ENCODE peak calls at places on chromosomes 16 and 17, in ten cellular contexts. One of them, this sample, is unnamed.

GRCh38 chr17:31171711-31172110 is 76.9 kb downstream of the NF1 start:
- DNase-seq in thoracic aorta: no peak
- DNase-seq in esophagus squamous epithelium: no peak
- DNase-seq in IMR-90: peak; percentile 50
- DNase-seq in OCI-LY7: no peak
- DNase-seq in mucosa of descending colon: no peak
- DNase-seq in A673: no peak
- DNase-seq in ovary: no peak
- DNase-seq in fibroblast of lung: peak; percentile 10
- DNase-seq in testis: no peak
- DNase-seq in this sample: no peak

GRCh38 chr17:81558941-81559806 is 7.0 kb upstream of the FAAP100 start:
- DNase-seq in esophagus squamous epithelium: no peak
- DNase-seq in thoracic aorta: no peak
- DNase-seq in OCI-LY7: no peak
- DNase-seq in ovary: no peak
- DNase-seq in fibroblast of lung: no peak
- DNase-seq in testis: peak; percentile 29
- DNase-seq in mucosa of descending colon: no peak
- DNase-seq in IMR-90: no peak
- DNase-seq in A673: peak; percentile 83
- DNase-seq in this sample: no peak

GRCh38 chr16:10564591-10564990 is 15.8 kb downstream of the EMP2 start:
- DNase-seq in mucosa of descending colon: no peak
- DNase-seq in testis: no peak
- DNase-seq in fibroblast of lung: no peak
- DNase-seq in A673: no peak
- DNase-seq in thoracic aorta: no peak
- DNase-seq in esophagus squamous epithelium: no peak
- DNase-seq in ovary: no peak
- DNase-seq in IMR-90: no peak
- DNase-seq in OCI-LY7: no peak
- DNase-seq in this sample: no peak

GRCh38 chr16:28136751-28137434 is 73.4 kb upstream of the GSG1L start:
- DNase-seq in testis: peak; percentile 38
- DNase-seq in esophagus squamous epithelium: no peak
- DNase-seq in mucosa of descending colon: no peak
- DNase-seq in ovary: no peak
- DNase-seq in A673: peak; percentile 28
- DNase-seq in fibroblast of lung: no peak
- DNase-seq in thoracic aorta: no peak
- DNase-seq in IMR-90: no peak
- DNase-seq in OCI-LY7: peak; percentile 12
- DNase-seq in this sample: no peak

GRCh38 chr16:82995927-82996441 is 369.2 kb downstream of the CDH13 start:
- DNase-seq in thoracic aorta: no peak
- DNase-seq in fibroblast of lung: peak; percentile 87
- DNase-seq in testis: no peak
- DNase-seq in IMR-90: peak; percentile 88
- DNase-seq in OCI-LY7: no peak
- DNase-seq in mucosa of descending colon: no peak
- DNase-seq in esophagus squamous epithelium: no peak
- DNase-seq in ovary: no peak
- DNase-seq in A673: peak; percentile 42
- DNase-seq in this sample: peak; percentile 33

GRCh38 chr16:86777098-86777946 is 199.0 kb downstream of the FOXL1 start:
- DNase-seq in ovary: no peak
- DNase-seq in fibroblast of lung: no peak
- DNase-seq in OCI-LY7: no peak
- DNase-seq in thoracic aorta: no peak
- DNase-seq in esophagus squamous epithelium: no peak
- DNase-seq in A673: no peak
- DNase-seq in IMR-90: peak; percentile 66
- DNase-seq in mucosa of descending colon: no peak
- DNase-seq in testis: no peak
- DNase-seq in this sample: no peak

GRCh38 chr17:76438906-76439305 is 14.0 kb downstream of the UBE2O start:
- DNase-seq in OCI-LY7: no peak
- DNase-seq in A673: no peak
- DNase-seq in thoracic aorta: no peak
- DNase-seq in IMR-90: peak; percentile 36
- DNase-seq in esophagus squamous epithelium: no peak
- DNase-seq in mucosa of descending colon: no peak
- DNase-seq in testis: no peak
- DNase-seq in fibroblast of lung: peak; percentile 20
- DNase-seq in ovary: no peak
- DNase-seq in this sample: no peak

GRCh38 chr16:10180771-10181163 is 1.5 kb downstream of the GRIN2A start:
- DNase-seq in OCI-LY7: peak; percentile 20
- DNase-seq in ovary: no peak
- DNase-seq in testis: peak; percentile 82
- DNase-seq in fibroblast of lung: peak; percentile 20
- DNase-seq in IMR-90: no peak
- DNase-seq in A673: peak; percentile 72
- DNase-seq in esophagus squamous epithelium: no peak
- DNase-seq in thoracic aorta: no peak
- DNase-seq in mucosa of descending colon: no peak
- DNase-seq in this sample: peak; percentile 57

GRCh38 chr17:50194441-50195195 is 6.8 kb downstream of the COL1A1 start:
- DNase-seq in esophagus squamous epithelium: no peak
- DNase-seq in thoracic aorta: no peak
- DNase-seq in IMR-90: no peak
- DNase-seq in A673: no peak
- DNase-seq in OCI-LY7: no peak
- DNase-seq in mucosa of descending colon: no peak
- DNase-seq in testis: no peak
- DNase-seq in fibroblast of lung: peak; percentile 51
- DNase-seq in ovary: no peak
- DNase-seq in this sample: no peak

GRCh38 chr17:50190278-50191069 is 11.0 kb downstream of the COL1A1 start:
- DNase-seq in OCI-LY7: no peak
- DNase-seq in fibroblast of lung: peak; percentile 67
- DNase-seq in mucosa of descending colon: peak; percentile 40
- DNase-seq in thoracic aorta: no peak
- DNase-seq in esophagus squamous epithelium: no peak
- DNase-seq in testis: no peak
- DNase-seq in ovary: no peak
- DNase-seq in IMR-90: no peak
- DNase-seq in A673: no peak
- DNase-seq in this sample: no peak

GRCh38 chr17:50191070-50192045 is 10.1 kb downstream of the COL1A1 start:
- DNase-seq in fibroblast of lung: peak; percentile 71
- DNase-seq in mucosa of descending colon: peak; percentile 23
- DNase-seq in OCI-LY7: no peak
- DNase-seq in esophagus squamous epithelium: no peak
- DNase-seq in IMR-90: peak; percentile 82
- DNase-seq in thoracic aorta: no peak
- DNase-seq in A673: no peak
- DNase-seq in testis: no peak
- DNase-seq in ovary: no peak
- DNase-seq in this sample: no peak

GRCh38 chr17:50192873-50193274 is 8.6 kb downstream of the COL1A1 start:
- DNase-seq in testis: no peak
- DNase-seq in esophagus squamous epithelium: no peak
- DNase-seq in IMR-90: no peak
- DNase-seq in fibroblast of lung: no peak
- DNase-seq in ovary: no peak
- DNase-seq in A673: no peak
- DNase-seq in OCI-LY7: no peak
- DNase-seq in thoracic aorta: no peak
- DNase-seq in mucosa of descending colon: no peak
- DNase-seq in this sample: no peak

GRCh38 chr17:50192116-50192872 is 9.1 kb downstream of the COL1A1 start:
- DNase-seq in OCI-LY7: no peak
- DNase-seq in A673: no peak
- DNase-seq in IMR-90: no peak
- DNase-seq in esophagus squamous epithelium: no peak
- DNase-seq in testis: no peak
- DNase-seq in fibroblast of lung: peak; percentile 37
- DNase-seq in thoracic aorta: no peak
- DNase-seq in ovary: no peak
- DNase-seq in mucosa of descending colon: no peak
- DNase-seq in this sample: no peak
- H3K4me1 ChIP-seq in OCI-LY7: no peaks in the 10 kb centered on the region
- H3K4me1 ChIP-seq in A673: no peaks in the 10 kb centered on the region
- H3K4me1 ChIP-seq in IMR-90: peaks cover 51% of the 10 kb centered on the region
- H3K4me1 ChIP-seq in esophagus squamous epithelium: peaks cover 38% of the 10 kb centered on the region
- H3K4me1 ChIP-seq in testis: no peaks in the 10 kb centered on the region
- H3K4me1 ChIP-seq in fibroblast of lung: peaks cover 33% of the 10 kb centered on the region
- H3K4me1 ChIP-seq in thoracic aorta: peaks cover 81% of the 10 kb centered on the region
- H3K4me1 ChIP-seq in ovary: no peaks in the 10 kb centered on the region
- H3K4me1 ChIP-seq in mucosa of descending colon: no peaks in the 10 kb centered on the region
- H3K4me1 ChIP-seq in this sample: no peaks in the 10 kb centered on the region

GRCh38 chr17:4365103-4365627 is 1.3 kb downstream of the UBE2G1 start:
- DNase-seq in testis: peak; percentile 95
- DNase-seq in OCI-LY7: peak; percentile 97
- DNase-seq in mucosa of descending colon: peak; percentile 95
- DNase-seq in thoracic aorta: peak; percentile 76
- DNase-seq in IMR-90: peak; percentile 88
- DNase-seq in ovary: peak; percentile 89
- DNase-seq in A673: peak; percentile 96
- DNase-seq in fibroblast of lung: peak; percentile 86
- DNase-seq in esophagus squamous epithelium: peak; percentile 65
- DNase-seq in this sample: peak; percentile 93

GRCh38 chr17:4364622-4365041 is 1.8 kb downstream of the UBE2G1 start:
- DNase-seq in ovary: peak; percentile 20
- DNase-seq in A673: no peak
- DNase-seq in mucosa of descending colon: peak; percentile 57
- DNase-seq in thoracic aorta: no peak
- DNase-seq in OCI-LY7: no peak
- DNase-seq in fibroblast of lung: no peak
- DNase-seq in IMR-90: no peak
- DNase-seq in esophagus squamous epithelium: no peak
- DNase-seq in testis: no peak
- DNase-seq in this sample: peak; percentile 8

GRCh38 chr17:4365628-4366311 is 705 bp downstream of the UBE2G1 start:
- DNase-seq in A673: peak; percentile 49
- DNase-seq in ovary: peak; percentile 50
- DNase-seq in OCI-LY7: peak; percentile 62
- DNase-seq in mucosa of descending colon: peak; percentile 72
- DNase-seq in IMR-90: no peak
- DNase-seq in testis: peak; percentile 65
- DNase-seq in fibroblast of lung: peak; percentile 11
- DNase-seq in esophagus squamous epithelium: no peak
- DNase-seq in thoracic aorta: no peak
- DNase-seq in this sample: peak; percentile 57

GRCh38 chr17:4358154-4358553 is 8.3 kb downstream of the UBE2G1 start:
- DNase-seq in ovary: no peak
- DNase-seq in A673: no peak
- DNase-seq in OCI-LY7: no peak
- DNase-seq in IMR-90: no peak
- DNase-seq in mucosa of descending colon: no peak
- DNase-seq in thoracic aorta: no peak
- DNase-seq in fibroblast of lung: no peak
- DNase-seq in testis: no peak
- DNase-seq in esophagus squamous epithelium: no peak
- DNase-seq in this sample: no peak

GRCh38 chr17:4362141-4362540 is 4.3 kb downstream of the UBE2G1 start:
- DNase-seq in testis: peak; percentile 37
- DNase-seq in fibroblast of lung: no peak
- DNase-seq in ovary: no peak
- DNase-seq in mucosa of descending colon: no peak
- DNase-seq in IMR-90: no peak
- DNase-seq in A673: peak; percentile 41
- DNase-seq in esophagus squamous epithelium: no peak
- DNase-seq in OCI-LY7: peak; percentile 61
- DNase-seq in thoracic aorta: no peak
- DNase-seq in this sample: peak; percentile 19
- TF ChIP-seq CTCF in testis: no peak
- TF ChIP-seq CTCF in fibroblast of lung: peak; percentile 28
- TF ChIP-seq CTCF in ovary: no peak
- TF ChIP-seq CTCF in mucosa of descending colon: no peak
- TF ChIP-seq CTCF in IMR-90: no peak
- TF ChIP-seq CTCF in A673: peak; percentile 39
- TF ChIP-seq CTCF in esophagus squamous epithelium: peak; percentile 19
- TF ChIP-seq CTCF in OCI-LY7: peak; percentile 67
- TF ChIP-seq CTCF in thoracic aorta: no peak
- TF ChIP-seq CTCF in this sample: no peak

GRCh38 chr17:10117085-10117484 is 81.3 kb downstream of the GAS7 start:
- DNase-seq in esophagus squamous epithelium: no peak
- DNase-seq in thoracic aorta: no peak
- DNase-seq in fibroblast of lung: no peak
- DNase-seq in testis: no peak
- DNase-seq in mucosa of descending colon: no peak
- DNase-seq in IMR-90: no peak
- DNase-seq in ovary: no peak
- DNase-seq in A673: no peak
- DNase-seq in OCI-LY7: no peak
- DNase-seq in this sample: no peak
- H3K4me1 ChIP-seq in esophagus squamous epithelium: peaks cover 87% of the 10 kb centered on the region
- H3K4me1 ChIP-seq in thoracic aorta: peaks cover 21% of the 10 kb centered on the region
- H3K4me1 ChIP-seq in fibroblast of lung: peaks cover 14% of the 10 kb centered on the region
- H3K4me1 ChIP-seq in testis: peaks cover 29% of the 10 kb centered on the region
- H3K4me1 ChIP-seq in mucosa of descending colon: peaks cover 13% of the 10 kb centered on the region
- H3K4me1 ChIP-seq in IMR-90: peaks cover 30% of the 10 kb centered on the region
- H3K4me1 ChIP-seq in ovary: peaks cover 22% of the 10 kb centered on the region
- H3K4me1 ChIP-seq in A673: peaks cover 55% of the 10 kb centered on the region
- H3K4me1 ChIP-seq in OCI-LY7: no peaks in the 10 kb centered on the region
- H3K4me1 ChIP-seq in this sample: peaks cover 46% of the 10 kb centered on the region

DNA sequence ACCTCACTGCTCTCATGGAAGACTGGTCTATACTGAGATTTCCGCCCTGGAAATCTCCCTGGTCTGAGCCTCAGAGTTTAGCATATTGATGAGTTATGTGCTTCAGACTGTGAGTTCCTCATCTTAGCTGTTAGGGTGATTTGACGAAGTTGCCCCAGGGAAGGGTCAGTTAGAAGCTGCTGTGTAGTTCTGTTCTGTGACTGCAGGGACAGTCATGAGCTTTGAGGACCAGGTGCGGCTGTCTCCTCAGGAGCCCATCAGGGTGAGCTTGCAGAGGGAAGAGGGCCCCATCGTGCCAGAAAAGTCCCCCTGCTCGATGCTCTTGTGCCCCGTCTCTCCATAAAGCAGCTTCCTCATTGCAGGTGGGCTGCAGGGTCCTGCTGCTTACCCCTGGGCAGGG is 28.3 kb upstream of the IL17C start:
- DNase-seq in A673: no peak
- DNase-seq in esophagus squamous epithelium: no peak
- DNase-seq in testis: no peak
- DNase-seq in thoracic aorta: no peak
- DNase-seq in ovary: no peak
- DNase-seq in IMR-90: no peak
- DNase-seq in OCI-LY7: peak; percentile 12
- DNase-seq in fibroblast of lung: no peak
- DNase-seq in mucosa of descending colon: no peak
- DNase-seq in this sample: no peak
- TF ChIP-seq CTCF in A673: no peak
- TF ChIP-seq CTCF in esophagus squamous epithelium: peak; percentile 12
- TF ChIP-seq CTCF in testis: no peak
- TF ChIP-seq CTCF in thoracic aorta: no peak
- TF ChIP-seq CTCF in ovary: no peak
- TF ChIP-seq CTCF in IMR-90: peak; percentile 10
- TF ChIP-seq CTCF in OCI-LY7: peak; percentile 44
- TF ChIP-seq CTCF in fibroblast of lung: no peak
- TF ChIP-seq CTCF in mucosa of descending colon: no peak
- TF ChIP-seq CTCF in this sample: no peak